ENCODE peak calls at places on chromosome 22, in five cellular contexts. I is astrocyte, K is GM10248, R is lower leg skin, B is fibroblast of lung. U is an unnamed sample.

GRCh38 chr22:21447694-21448402 is 19.3 kb upstream of the TMEM191C start:
- DNase-seq in I (no peak), K (no peak), R (peak), B (no peak), U (no peak)

GRCh38 chr22:45179276-45180049 is 15.7 kb downstream of the NUP50 start:
- DNase-seq in I (no peak), K (no peak), R (peak), B (no peak), U (no peak)

GRCh38 chr22:49540571-49541450 is 286.9 kb downstream of the BRD1 start:
- DNase-seq in I (no peak), K (no peak), R (peak), B (no peak), U (no peak)

GRCh38 chr22:41382610-41383009 is 868 bp downstream of the TEF start:
- DNase-seq in I (no peak), K (no peak), R (peak), B (no peak), U (no peak)

GRCh38 chr22:36405671-36406070 is 17.9 kb upstream of the MYH9 start:
- DNase-seq in I (no peak), K (no peak), R (no peak), B (peak), U (no peak)

GRCh38 chr22:30224161-30224857 is 22.2 kb downstream of the LIF start:
- DNase-seq in I (peak), K (peak), R (no peak), B (no peak), U (no peak)

GRCh38 chr22:43060213-43060612 is 29.0 kb downstream of the TTLL1 start:
- DNase-seq in I (no peak), K (peak), R (no peak), B (peak), U (no peak)

GRCh38 chr22:48677621-48678020 is 1150.1 kb downstream of the BRD1 start:
- DNase-seq in I (no peak), K (no peak), R (no peak), B (no peak), U (no peak)

GRCh38 chr22:40392618-40393017 is 22.2 kb downstream of the SGSM3 start:
- DNase-seq in I (no peak), K (no peak), R (no peak), B (no peak), U (no peak)

GRCh38 chr22:33513388-33514336 is 406.6 kb downstream of the LARGE1 start:
- DNase-seq in I (peak), K (no peak), R (no peak), B (peak), U (peak)

GRCh38 chr22:31394326-31394725 is 5.1 kb upstream of the DRG1 start:
- DNase-seq in I (no peak), K (no peak), R (no peak), B (no peak), U (no peak)

GRCh38 chr22:39526736-39527171 is 5.8 kb downstream of the RPS19BP1 start:
- DNase-seq in I (no peak), K (no peak), R (no peak), B (no peak), U (no peak)

GRCh38 chr22:31143537-31143936 is 3.2 kb upstream of the PLA2G3 start:
- DNase-seq in I (no peak), K (no peak), R (no peak), B (no peak), U (no peak)

GRCh38 chr22:36587289-36588154 is 58.6 kb upstream of the EIF3D start:
- DNase-seq in I (peak), K (no peak), R (no peak), B (peak), U (peak)

GRCh38 chr22:42371112-42371900 is 60.9 kb downstream of the NFAM1 start:
- DNase-seq in I (no peak), K (no peak), R (no peak), B (no peak), U (no peak)

GRCh38 chr22:42717197-42717967 is 3.3 kb downstream of the A4GALT start:
- DNase-seq in I (no peak), K (no peak), R (no peak), B (no peak), U (no peak)

GRCh38 chr22:49449811-49450386 is 377.8 kb downstream of the BRD1 start:
- DNase-seq in I (no peak), K (no peak), R (no peak), B (no peak), U (no peak)

GRCh38 chr22:36296690-36297089 is 43.8 kb downstream of the APOL1 start:
- DNase-seq in I (no peak), K (no peak), R (no peak), B (no peak), U (no peak)

GRCh38 chr22:24772493-24773220 is 1.9 kb downstream of the PIWIL3 start:
- DNase-seq in I (peak), K (no peak), R (peak), B (peak), U (no peak)

GRCh38 chr22:39924286-39924685 is 23.4 kb downstream of the GRAP2 start:
- DNase-seq in I (no peak), K (no peak), R (no peak), B (no peak), U (no peak)

GRCh38 chr22:30328466-30329049 is 1.8 kb upstream of the TBC1D10A start:
- DNase-seq in I (no peak), K (no peak), R (no peak), B (no peak), U (no peak)

GRCh38 chr22:25898707-25899365 is 156.8 kb downstream of the MYO18B start:
- DNase-seq in I (no peak), K (no peak), R (peak), B (no peak), U (no peak)

GRCh38 chr22:32721328-32722180 is 80.0 kb upstream of the TIMP3 start:
- DNase-seq in I (no peak), K (no peak), R (no peak), B (no peak), U (no peak)

GRCh38 chr22:36155702-36156101 is 4.9 kb downstream of the APOL3 start:
- DNase-seq in I (no peak), K (no peak), R (peak), B (peak), U (no peak)

GRCh38 chr22:24555160-24555495 is 190 bp upstream of the GUCD1 start:
- DNase-seq in I (peak), K (peak), R (peak), B (peak), U (peak)

GRCh38 chr22:20885557-20886323 is 26.9 kb downstream of the SNAP29 start:
- DNase-seq in I (peak), K (peak), R (peak), B (peak), U (peak)

GRCh38 chr22:32661737-32662586 is 139.5 kb upstream of the TIMP3 start:
- DNase-seq in I (peak), K (no peak), R (no peak), B (peak), U (no peak)

GRCh38 chr22:48050836-48051235 is 1288.4 kb downstream of the TBC1D22A start:
- DNase-seq in I (no peak), K (no peak), R (no peak), B (no peak), U (no peak)

GRCh38 chr22:36110306-36110791 is 50.2 kb downstream of the APOL3 start:
- DNase-seq in I (peak), K (no peak), R (no peak), B (no peak), U (no peak)

GRCh38 chr22:32286290-32286840 is 31.2 kb upstream of the SLC5A4 start:
- DNase-seq in I (no peak), K (no peak), R (no peak), B (no peak), U (no peak)

GRCh38 chr22:50701076-50701419 is 28.4 kb downstream of the SHANK3 start:
- DNase-seq in I (no peak), K (no peak), R (peak), B (no peak), U (no peak)

GRCh38 chr22:50698546-50698945 is 25.9 kb downstream of the SHANK3 start:
- DNase-seq in I (no peak), K (no peak), R (peak), B (no peak), U (no peak)

GRCh38 chr22:50699001-50699753 is 26.6 kb downstream of the SHANK3 start:
- DNase-seq in I (no peak), K (no peak), R (peak), B (no peak), U (no peak)

GRCh38 chr22:50700387-50701075 is 27.9 kb downstream of the SHANK3 start:
- DNase-seq in I (peak), K (no peak), R (peak), B (no peak), U (no peak)

GRCh38 chr22:50699754-50700386 is 27.2 kb downstream of the SHANK3 start:
- DNase-seq in I (no peak), K (no peak), R (peak), B (no peak), U (no peak)
- TF ChIP-seq CTCF in I (peak), K (peak), R (no peak), B (no peak), U (no peak)

DNA sequence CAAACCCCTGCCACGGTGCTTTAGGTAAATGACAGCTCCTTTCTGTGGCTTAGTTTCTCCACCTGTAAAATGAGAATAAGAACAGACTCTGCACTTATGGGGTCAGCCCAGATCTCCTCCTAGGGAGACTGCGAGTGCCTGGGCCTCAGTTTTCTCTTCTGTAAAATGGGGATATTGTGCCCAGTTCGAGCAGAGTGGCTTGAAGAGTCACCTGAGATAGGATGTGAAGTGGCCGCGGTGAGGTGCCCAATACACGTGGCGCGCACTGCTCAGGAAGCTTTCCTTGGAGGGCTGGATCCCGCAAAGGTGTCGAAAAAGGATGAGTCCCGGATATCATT is 467 bp upstream of the EMID1 start:
- DNase-seq in I (no peak), K (no peak), R (no peak), B (no peak), U (no peak)
- TF ChIP-seq CTCF in I (no peak), K (no peak), R (no peak), B (no peak), U (no peak)

GRCh38 chr22:19718255-19719054 is 4.2 kb downstream of the SEPTIN5 start:
- DNase-seq in I (no peak), K (no peak), R (no peak), B (no peak), U (no peak)
- TF ChIP-seq CTCF in I (no peak), K (no peak), R (no peak), B (no peak), U (no peak)

GRCh38 chr22:23537421-23537820 is 42.7 kb downstream of the IGLL1 start:
- DNase-seq in I (no peak), K (no peak), R (peak), B (no peak), U (no peak)
- TF ChIP-seq CTCF in I (no peak), K (no peak), R (no peak), B (no peak), U (no peak)

DNA sequence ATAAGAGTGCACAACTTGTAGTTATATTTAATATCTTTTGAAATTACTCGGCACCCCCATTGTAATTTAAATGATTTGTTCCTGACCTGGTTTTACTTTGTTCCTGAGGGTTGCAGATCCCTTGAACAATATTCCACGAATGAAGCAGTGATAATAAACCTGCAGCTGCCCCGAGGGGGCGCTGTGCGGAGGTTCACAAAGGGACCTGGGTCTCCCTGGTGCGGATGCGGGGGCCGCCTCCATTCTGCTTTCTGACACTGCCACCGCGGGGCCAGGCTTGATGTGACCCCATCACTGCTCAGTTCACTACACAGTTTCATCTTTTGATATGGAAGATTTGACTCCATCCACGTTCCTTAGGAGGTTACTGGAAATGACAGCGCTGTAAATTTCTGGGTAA is 62.9 kb upstream of the PRODH start:
- DNase-seq in I (no peak), K (no peak), R (peak), B (no peak), U (no peak)
- TF ChIP-seq CTCF in I (no peak), K (no peak), R (no peak), B (no peak), U (no peak)

GRCh38 chr22:44085743-44086741 is 61.9 kb downstream of the PARVB start:
- DNase-seq in I (peak), K (peak), R (no peak), B (peak), U (peak)
- TF ChIP-seq CTCF in I (peak), K (peak), R (no peak), B (peak), U (peak)

DNA sequence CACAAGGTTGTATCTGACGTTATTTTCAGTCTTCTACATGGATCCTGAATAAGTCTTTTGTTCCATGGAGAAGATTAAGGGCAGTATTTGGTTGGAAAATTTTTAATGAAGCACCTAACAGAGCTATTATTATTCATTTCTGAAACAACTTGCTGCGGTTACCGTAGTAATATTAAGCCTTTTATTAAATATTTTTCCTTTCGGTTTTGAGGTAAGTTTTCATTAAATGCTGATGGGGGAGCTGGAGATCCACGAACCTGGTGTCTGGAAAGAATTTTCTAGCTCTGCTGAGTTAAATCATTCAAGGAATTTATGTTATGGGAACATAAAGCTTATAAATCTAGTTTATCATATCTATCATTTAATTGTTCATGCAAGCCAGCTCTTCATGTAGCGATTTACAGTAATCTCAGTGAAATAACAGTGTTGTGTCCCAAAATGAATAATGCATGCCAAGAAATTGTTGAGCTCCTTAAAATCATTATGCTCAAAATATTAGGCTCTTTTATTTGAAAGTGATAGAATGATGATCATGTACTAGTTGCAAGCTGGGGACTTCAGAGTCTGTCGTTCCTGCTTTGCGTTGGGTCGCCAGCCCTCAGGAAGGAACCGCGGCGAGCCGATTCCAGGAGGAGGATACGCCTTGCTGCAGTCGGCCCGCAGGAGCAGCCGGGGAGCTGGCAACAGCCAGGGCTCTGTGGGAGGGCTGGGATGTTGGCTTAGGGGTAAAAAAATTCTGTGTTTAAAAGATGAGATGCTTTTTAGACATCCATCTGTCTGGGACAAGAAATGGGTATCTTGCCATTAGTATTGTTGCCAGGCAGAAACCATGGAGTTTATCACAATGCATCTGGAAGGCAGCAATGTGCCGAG is 83.1 kb downstream of the TBC1D22A start:
- DNase-seq in I (peak), K (no peak), R (peak), B (peak), U (no peak)
- TF ChIP-seq CTCF in I (peak), K (no peak), R (no peak), B (peak), U (peak)

GRCh38 chr22:37658133-37659065 is at the start of gene PDXP:
- DNase-seq in I (peak), K (peak), R (peak), B (peak), U (peak)
- TF ChIP-seq CTCF in I (no peak), K (no peak), R (no peak), B (no peak), U (no peak)

GRCh38 chr22:17205432-17205831 is 13.8 kb downstream of the ADA2 start:
- DNase-seq in I (no peak), K (no peak), R (no peak), B (no peak), U (no peak)
- TF ChIP-seq CTCF in I (no peak), K (peak), R (no peak), B (no peak), U (no peak)

U was measured in AG09319.